ENCODE peak calls at places on chromosomes 6 and 20, in six cellular contexts. J is HCT116, B is A549, O is stomach, C is transverse colon, S is heart left ventricle. N is an unnamed sample.

GRCh38 chr20:53260168-53260567 is 288.0 kb downstream of the TSHZ2 start:
- DNase-seq in J (no peak), S (no peak), B (no peak), O (no peak), C (no peak), N (no peak)

GRCh38 chr6:13504611-13505344 is 17.4 kb upstream of the GFOD1 start:
- DNase-seq in J (no peak), S (no peak), B (no peak), O (no peak), C (no peak), N (no peak)

GRCh38 chr20:46388201-46388836 is 18.1 kb downstream of the ELMO2 start:
- DNase-seq in B (no peak), J (no peak), C (no peak), O (no peak), S (no peak), N (no peak)

GRCh38 chr6:8658391-8658790 is 223.0 kb upstream of the SLC35B3 start:
- DNase-seq in O (no peak), C (no peak), J (no peak), B (no peak), S (no peak), N (no peak)

GRCh38 chr20:63314566-63315239 is 21.7 kb downstream of the COL20A1 start:
- DNase-seq in O (no peak), S (no peak), C (no peak), J (no peak), B (no peak), N (no peak)

GRCh38 chr20:61297981-61298380 is 45.9 kb downstream of the CDH4 start:
- DNase-seq in S (no peak), C (no peak), B (no peak), O (no peak), J (no peak), N (no peak)

GRCh38 chr6:4412488-4412887 is 277.1 kb upstream of the ECI2 start:
- DNase-seq in C (no peak), O (no peak), S (no peak), B (no peak), J (no peak), N (no peak)

GRCh38 chr20:22775256-22775655 is 190.9 kb upstream of the FOXA2 start:
- DNase-seq in B (no peak), C (no peak), J (no peak), O (no peak), S (no peak), N (no peak)

GRCh38 chr6:106254636-106255035 is 70.9 kb downstream of the ATG5 start:
- DNase-seq in C (no peak), S (no peak), B (no peak), J (no peak), O (no peak), N (no peak)

GRCh38 chr6:155328074-155328538 is 13.8 kb upstream of the TFB1M start:
- DNase-seq in S (no peak), B (no peak), O (no peak), J (no peak), C (no peak), N (no peak)
- H3K27ac ChIP-seq in S (no peak), B (peak), O (peak), J (no peak), C (no peak), N (no peak)

GRCh38 chr20:382291-383115 is 1.9 kb downstream of the TRIB3 start:
- DNase-seq in J (no peak), S (no peak), C (no peak), B (no peak), O (no peak), N (no peak)
- H3K4me3 ChIP-seq in J (peak), S (peak), C (no peak), B (peak), O (peak), N (no peak)

DNA sequence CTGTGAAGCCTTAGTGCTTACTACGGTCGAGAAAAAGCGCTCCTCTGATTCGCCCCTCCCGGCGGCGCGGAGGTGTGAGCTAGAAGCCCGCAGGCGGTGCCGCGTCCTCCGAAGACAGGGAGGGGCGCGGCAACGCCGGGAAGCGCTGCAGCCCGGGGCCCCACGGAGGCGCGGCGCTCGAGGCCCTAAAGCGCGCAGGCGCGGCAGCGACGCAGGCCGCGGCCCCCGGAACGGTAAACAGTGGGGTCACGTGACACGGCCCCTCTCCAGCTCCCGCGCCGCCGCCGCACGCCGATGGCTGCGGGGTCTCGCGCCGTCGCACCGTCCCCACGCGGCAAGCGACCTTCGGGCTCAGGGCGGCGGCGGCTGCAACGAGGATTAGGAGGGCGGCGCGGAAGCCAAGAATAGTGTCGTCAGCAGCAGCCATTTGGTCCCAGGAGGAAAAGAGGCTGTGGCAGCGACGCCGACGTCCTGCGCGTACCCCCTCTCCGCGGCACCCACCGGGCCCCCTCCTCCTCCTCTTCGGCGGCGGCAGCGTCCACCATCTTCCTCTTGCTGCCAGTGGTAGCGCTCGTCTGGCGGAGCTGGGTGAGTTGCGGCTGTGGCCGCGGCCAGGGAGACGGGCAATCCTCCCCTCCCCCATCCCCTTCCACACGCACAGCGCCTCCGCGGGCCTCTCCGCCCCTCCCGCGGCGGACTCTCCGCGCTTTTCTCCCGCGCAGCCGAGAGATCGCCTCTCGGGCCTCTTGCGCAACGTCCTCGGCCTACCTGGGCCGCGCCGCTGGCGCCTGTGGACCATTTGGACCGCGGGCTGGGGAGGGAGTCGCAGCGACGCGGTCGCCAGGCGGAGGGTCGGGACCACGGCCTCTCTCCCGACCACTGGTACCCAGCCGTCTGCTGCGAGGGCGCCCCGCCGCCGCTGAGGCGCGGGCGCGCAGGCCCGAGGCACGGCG is at the start of gene PHF3:
- DNase-seq in O (peak), S (peak), J (peak), B (peak), C (peak), N (peak)
- TF ChIP-seq POLR2A in O (no peak), S (no peak), J (peak), B (no peak), C (peak), N (peak)

DNA sequence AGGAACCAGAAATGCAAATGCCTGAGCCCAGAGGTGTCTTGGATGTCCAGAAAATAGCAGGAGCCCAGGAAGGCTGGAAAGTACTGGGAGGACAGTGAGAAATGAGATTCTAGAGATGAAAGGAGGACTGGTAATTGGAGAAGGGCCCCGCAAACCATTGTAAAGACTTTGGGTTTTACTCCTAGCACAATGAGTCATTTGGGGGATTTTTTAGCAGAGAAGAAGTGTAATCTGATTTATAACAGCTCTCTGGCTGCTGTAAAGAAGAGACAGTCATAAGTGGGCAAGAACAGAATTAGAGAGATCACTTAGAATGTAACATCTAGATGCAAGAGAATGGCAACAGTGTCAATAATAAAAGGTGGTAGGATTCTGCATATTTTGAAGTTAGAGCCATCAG is 40.2 kb downstream of the SLC35F1 start:
- DNase-seq in B (no peak), J (no peak), O (no peak), C (no peak), S (no peak), N (no peak)
- H3K27ac ChIP-seq in B (no peak), J (no peak), O (no peak), C (no peak), S (no peak), N (no peak)